ENCODE peak calls at places on chromosomes 16 and 17, in four cellular contexts. C, D, S and W are unnamed samples.

GRCh38 chr17:75069783-75070182 is 18.0 kb upstream of the SLC16A5 start:
- DNase-seq in C (peak; percentile 34), D (no peak), S (no peak), W (no peak)

GRCh38 chr17:45131616-45132301 is 556 bp downstream of the PLCD3 start:
- DNase-seq in D (no peak), C (peak; percentile 62), S (no peak), W (peak; percentile 51)

GRCh38 chr16:2364638-2365210 is 24.2 kb upstream of the ABCA3 start:
- DNase-seq in S (no peak), C (no peak), D (no peak), W (no peak)

GRCh38 chr16:6021544-6021943 is 923.9 kb upstream of the EEF2KMT start:
- DNase-seq in D (no peak), C (no peak), S (no peak), W (no peak)

GRCh38 chr16:84548971-84549844 is 44.7 kb upstream of the MEAK7 start:
- DNase-seq in C (peak; percentile 23), D (no peak), S (no peak), W (peak; percentile 26)

GRCh38 chr17:2734939-2735338 is 14.5 kb downstream of the CCDC92B start:
- DNase-seq in D (no peak), C (no peak), S (no peak), W (no peak)

GRCh38 chr17:49548506-49549310 is 27.0 kb upstream of the NXPH3 start:
- DNase-seq in S (no peak), C (peak; percentile 40), D (no peak), W (no peak)

GRCh38 chr17:2484876-2485275 is 26.8 kb downstream of the METTL16 start:
- DNase-seq in S (no peak), C (no peak), D (no peak), W (no peak)

GRCh38 chr17:4770632-4771031 is 1.1 kb upstream of the TM4SF5 start:
- DNase-seq in C (no peak), D (no peak), S (no peak), W (no peak)

GRCh38 chr17:37088913-37089312 is 140.2 kb downstream of the AATF start:
- DNase-seq in S (no peak), C (no peak), D (no peak), W (no peak)

GRCh38 chr16:89324056-89325010 is 106.8 kb downstream of the ZNF778 start:
- DNase-seq in D (no peak), C (peak; percentile 66), S (peak; percentile 15), W (no peak)

GRCh38 chr17:47423406-47424295 is 99.9 kb downstream of the EFCAB13 start:
- DNase-seq in S (no peak), D (no peak), C (peak; percentile 3), W (no peak)

GRCh38 chr16:70551788-70552187 is 28.2 kb downstream of the SF3B3 start:
- DNase-seq in D (no peak), C (peak; percentile 41), S (no peak), W (no peak)

GRCh38 chr17:35171834-35172233 is 22.4 kb downstream of the SLC35G3 start:
- DNase-seq in D (no peak), S (no peak), C (no peak), W (no peak)

GRCh38 chr17:44786551-44787081 is 27.8 kb downstream of the ADAM11 start:
- DNase-seq in C (no peak), S (no peak), D (no peak), W (no peak)

GRCh38 chr16:87809150-87809902 is 43.5 kb upstream of the KLHDC4 start:
- DNase-seq in C (no peak), D (no peak), S (no peak), W (no peak)

GRCh38 chr17:38660097-38661026 is 14.4 kb downstream of the EPOP start:
- DNase-seq in S (peak; percentile 75), C (peak; percentile 27), D (no peak), W (no peak)

GRCh38 chr16:16861546-16861945 is 482.6 kb downstream of the NPIPA7 start:
- DNase-seq in S (peak; percentile 23), D (no peak), C (peak; percentile 0), W (peak; percentile 18)

DNA sequence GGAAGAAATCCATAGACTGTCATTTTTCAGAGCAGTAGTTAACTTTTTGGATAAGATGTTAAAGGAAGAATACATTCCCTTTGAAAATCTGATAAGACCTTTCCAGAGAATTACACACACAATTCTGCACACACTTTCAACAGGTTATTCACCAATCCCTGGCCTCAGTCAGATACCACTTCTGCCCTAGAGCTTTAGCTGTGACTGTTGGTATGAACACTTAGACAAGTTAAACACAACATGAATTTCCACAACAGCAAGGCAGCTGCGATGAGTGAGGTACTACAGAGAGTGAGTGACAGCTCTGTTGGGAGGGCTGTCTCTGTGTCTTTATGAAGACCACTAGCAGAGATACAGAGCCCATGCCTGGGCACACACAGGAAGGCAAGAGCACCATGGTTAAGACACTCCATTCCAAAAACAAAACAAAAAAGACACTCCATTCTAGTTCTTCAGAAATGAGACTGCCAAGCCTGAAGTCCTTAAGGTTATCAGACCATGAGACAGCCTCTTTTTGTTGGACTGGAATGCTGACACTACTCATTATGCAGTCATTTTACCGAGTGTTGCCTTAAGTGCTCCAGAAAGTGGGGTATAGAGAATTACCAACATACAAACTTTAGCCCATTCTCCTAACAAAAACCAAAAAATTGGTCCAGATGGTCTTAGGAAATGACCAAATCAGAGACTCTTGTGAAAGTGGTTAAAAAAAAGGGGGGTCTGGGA is 42.4 kb downstream of the TOM1L2 start:
- DNase-seq in C (no peak), D (no peak), S (no peak), W (no peak)
- H3K9me3 ChIP-seq in C (no peaks in the 10 kb centered on the region), D (no peaks in the 10 kb centered on the region), S (no peaks in the 10 kb centered on the region), W (no peaks in the 10 kb centered on the region)

GRCh38 chr17:52744179-52744578 is 585.7 kb upstream of the CA10 start:
- DNase-seq in S (no peak), D (no peak), C (no peak), W (no peak)

GRCh38 chr17:52737071-52737470 is 578.6 kb upstream of the CA10 start:
- DNase-seq in C (no peak), D (no peak), S (no peak), W (no peak)

DNA sequence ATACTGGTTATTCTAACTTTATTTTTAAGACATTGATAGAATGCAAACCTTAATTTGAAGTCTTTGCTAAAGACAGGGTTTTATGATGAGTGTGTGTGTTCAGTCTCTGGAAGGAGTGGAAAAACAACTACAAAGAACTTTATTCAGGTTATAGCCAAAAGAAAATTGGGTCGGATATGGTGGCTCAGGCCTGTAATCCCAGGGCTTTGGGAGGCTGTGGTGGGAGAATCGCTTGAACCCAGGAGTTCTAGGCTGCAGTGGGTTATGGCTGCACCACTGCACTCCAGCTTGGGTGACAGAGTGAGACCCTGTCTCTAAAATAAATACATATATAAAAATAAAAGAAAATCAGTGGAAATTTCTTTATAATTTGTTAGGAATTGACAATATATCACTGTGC is 581.5 kb upstream of the CA10 start:
- DNase-seq in D (no peak), C (no peak), S (no peak), W (no peak)
- H3K9me3 ChIP-seq in D (no peaks in the 10 kb centered on the region), C (no peaks in the 10 kb centered on the region), S (no peaks in the 10 kb centered on the region), W (peaks cover 2% of the 10 kb centered on the region)

DNA sequence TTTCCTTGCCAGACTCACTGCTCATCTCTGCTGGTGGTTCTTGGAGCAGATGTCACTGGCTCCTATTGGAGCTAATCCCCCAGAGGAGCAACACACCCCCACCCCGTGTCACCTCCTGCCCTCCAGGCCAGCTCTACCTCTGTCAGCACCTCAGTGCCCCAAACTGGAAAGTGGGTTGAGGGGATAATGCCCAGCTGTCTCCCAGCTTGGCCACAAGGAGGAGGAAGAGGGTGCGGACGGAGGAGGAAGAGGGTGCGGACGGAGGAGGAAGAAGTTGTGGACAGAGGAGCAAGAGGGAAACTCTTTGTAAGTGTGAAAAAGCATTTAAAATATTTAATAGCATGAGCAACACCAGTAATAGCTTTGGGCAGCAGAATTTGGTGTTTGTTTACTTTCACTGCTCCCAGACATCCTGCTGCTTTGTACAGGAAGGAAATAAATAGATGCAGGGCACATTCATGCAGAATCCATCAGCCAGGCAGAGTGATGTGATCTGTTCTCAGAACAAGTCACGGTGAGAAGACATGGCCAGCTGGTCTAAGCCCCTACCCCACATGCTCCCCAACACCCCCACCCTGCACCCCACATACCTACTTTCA is 82.5 kb downstream of the C17orf67 start:
- DNase-seq in C (peak; percentile 42), D (no peak), S (no peak), W (no peak)
- H3K9me3 ChIP-seq in C (no peaks in the 10 kb centered on the region), D (no peaks in the 10 kb centered on the region), S (no peaks in the 10 kb centered on the region), W (no peaks in the 10 kb centered on the region)

DNA sequence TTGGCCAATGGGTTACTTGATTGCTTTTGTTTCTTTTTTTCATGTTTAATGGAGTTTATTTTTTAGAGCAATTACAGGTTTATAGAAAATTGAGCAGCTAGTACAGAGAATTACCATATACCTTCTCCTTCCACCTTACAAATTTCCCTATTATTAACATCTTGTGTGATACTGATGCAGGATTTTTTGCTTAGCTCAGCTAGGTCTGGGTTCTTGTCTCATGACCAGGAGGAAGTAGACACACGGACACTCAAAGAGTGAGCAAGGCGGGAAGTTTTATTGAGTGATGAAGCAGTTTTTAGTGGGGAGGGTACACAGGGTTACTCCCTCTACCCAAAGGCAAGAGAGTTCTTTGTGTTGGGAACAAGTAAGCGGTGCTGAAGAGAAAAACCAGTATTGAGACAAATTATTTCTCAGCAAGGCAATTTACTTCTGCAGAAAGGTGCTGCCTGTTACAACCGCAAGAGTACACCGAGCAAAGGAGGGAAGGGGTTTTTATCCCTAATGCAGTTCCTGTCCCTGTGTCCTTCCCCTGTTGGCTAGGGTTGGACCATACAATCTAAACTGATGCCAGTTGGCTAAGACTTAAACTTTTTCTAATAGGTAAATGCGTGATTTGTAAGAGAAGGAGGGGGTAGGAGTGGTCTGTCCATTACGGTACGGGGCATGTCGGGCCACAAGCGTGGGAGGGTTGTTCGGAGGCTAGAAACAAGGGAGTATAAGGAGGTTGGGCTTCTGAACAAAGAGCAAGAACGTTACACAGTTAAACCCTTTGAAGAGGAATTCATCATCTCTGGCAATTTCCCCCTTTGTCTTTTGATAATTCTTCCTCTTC is 26.9 kb downstream of the SEC14L1 start:
- DNase-seq in D (no peak), C (no peak), S (no peak), W (no peak)
- H3K9me3 ChIP-seq in D (peaks cover 17% of the 10 kb centered on the region), C (peaks cover 13% of the 10 kb centered on the region), S (peaks cover 15% of the 10 kb centered on the region), W (peaks cover 13% of the 10 kb centered on the region)

GRCh38 chr17:27200476-27200875 is 93.4 kb upstream of the WSB1 start:
- DNase-seq in S (no peak), D (no peak), C (no peak), W (no peak)

GRCh38 chr17:27199948-27200347 is 94.0 kb upstream of the WSB1 start:
- DNase-seq in C (no peak), S (no peak), D (no peak), W (no peak)

GRCh38 chr17:27206447-27206846 is 87.5 kb upstream of the WSB1 start:
- DNase-seq in C (peak; percentile 2), D (no peak), S (no peak), W (no peak)

GRCh38 chr17:27207073-27207511 is 86.8 kb upstream of the WSB1 start:
- DNase-seq in D (no peak), C (peak; percentile 63), S (no peak), W (no peak)

GRCh38 chr17:27203241-27203640 is 90.7 kb upstream of the WSB1 start:
- DNase-seq in S (no peak), C (no peak), D (no peak), W (no peak)
- H3K9me3 ChIP-seq in S (no peaks in the 10 kb centered on the region), C (no peaks in the 10 kb centered on the region), D (peaks cover 5% of the 10 kb centered on the region), W (no peaks in the 10 kb centered on the region)